ENCODE peak calls at places on chromosome 13, in four cellular contexts. One of them, this sample, is unnamed.

GRCh38 chr13:63249411-63249810 is 1833.8 kb upstream of the PCDH20 start:
- DNase-seq in H1: no peak
- DNase-seq in GM12878: no peak
- DNase-seq in HepG2: no peak
- DNase-seq in this sample: no peak

GRCh38 chr13:47409778-47410177 is 512.9 kb upstream of the HTR2A start:
- DNase-seq in GM12878: no peak
- DNase-seq in HepG2: no peak
- DNase-seq in H1: no peak
- DNase-seq in this sample: no peak

GRCh38 chr13:99224019-99224418 is 23.4 kb downstream of the UBAC2 start:
- DNase-seq in H1: no peak
- DNase-seq in HepG2: no peak
- DNase-seq in GM12878: no peak
- DNase-seq in this sample: no peak

GRCh38 chr13:69306766-69307165 is 800.9 kb upstream of the ATXN8OS start:
- DNase-seq in HepG2: no peak
- DNase-seq in GM12878: no peak
- DNase-seq in H1: no peak
- DNase-seq in this sample: no peak

GRCh38 chr13:54574791-54575190 is 1546.2 kb downstream of the OLFM4 start:
- DNase-seq in HepG2: no peak
- DNase-seq in GM12878: no peak
- DNase-seq in H1: no peak
- DNase-seq in this sample: no peak

GRCh38 chr13:98796798-98797197 is 44.3 kb upstream of the SLC15A1 start:
- DNase-seq in HepG2: no peak
- DNase-seq in H1: no peak
- DNase-seq in GM12878: no peak
- DNase-seq in this sample: no peak

GRCh38 chr13:40665061-40665753 is 1.2 kb downstream of the FOXO1 start:
- DNase-seq in H1: no peak
- DNase-seq in GM12878: no peak
- DNase-seq in HepG2: no peak
- DNase-seq in this sample: no peak

GRCh38 chr13:112115403-112116091 is 48.6 kb downstream of the SOX1 start:
- DNase-seq in GM12878: no peak
- DNase-seq in H1: no peak
- DNase-seq in HepG2: no peak
- DNase-seq in this sample: no peak

GRCh38 chr13:44197791-44198770 is 175.5 kb upstream of the SERP2 start:
- DNase-seq in GM12878: peak; percentile 34
- DNase-seq in HepG2: no peak
- DNase-seq in H1: no peak
- DNase-seq in this sample: no peak

GRCh38 chr13:39016789-39017188 is 21.1 kb downstream of the PROSER1 start:
- DNase-seq in GM12878: no peak
- DNase-seq in H1: no peak
- DNase-seq in HepG2: peak; percentile 12
- DNase-seq in this sample: no peak
- H3K36me3 ChIP-seq in GM12878: peaks cover 20% of the 10 kb centered on the region
- H3K36me3 ChIP-seq in H1: peaks cover 86% of the 10 kb centered on the region
- H3K36me3 ChIP-seq in HepG2: peaks cover 55% of the 10 kb centered on the region
- H3K36me3 ChIP-seq in this sample: peaks cover 73% of the 10 kb centered on the region

GRCh38 chr13:42049454-42049780 is 969 bp downstream of the DGKH start:
- DNase-seq in H1: no peak
- DNase-seq in HepG2: no peak
- DNase-seq in GM12878: peak; percentile 8
- DNase-seq in this sample: no peak
- H3K4me3 ChIP-seq in H1: peak overlapping the region; percentile 99
- H3K4me3 ChIP-seq in HepG2: peak overlapping the region; percentile 76
- H3K4me3 ChIP-seq in GM12878: peak overlapping the region; percentile 85
- H3K4me3 ChIP-seq in this sample: peak overlapping the region; percentile 50

GRCh38 chr13:39538826-39539555 is 64.0 kb downstream of the LHFPL6 start:
- DNase-seq in GM12878: no peak
- DNase-seq in H1: no peak
- DNase-seq in HepG2: no peak
- DNase-seq in this sample: no peak

GRCh38 chr13:39531646-39532045 is 71.3 kb downstream of the LHFPL6 start:
- DNase-seq in H1: no peak
- DNase-seq in HepG2: no peak
- DNase-seq in GM12878: no peak
- DNase-seq in this sample: no peak

GRCh38 chr13:39540929-39541605 is 61.9 kb downstream of the LHFPL6 start:
- DNase-seq in H1: no peak
- DNase-seq in GM12878: no peak
- DNase-seq in HepG2: no peak
- DNase-seq in this sample: no peak

GRCh38 chr13:39536274-39536673 is 66.7 kb downstream of the LHFPL6 start:
- DNase-seq in GM12878: no peak
- DNase-seq in H1: no peak
- DNase-seq in HepG2: no peak
- DNase-seq in this sample: no peak

GRCh38 chr13:39536906-39537305 is 66.1 kb downstream of the LHFPL6 start:
- DNase-seq in GM12878: no peak
- DNase-seq in HepG2: no peak
- DNase-seq in H1: no peak
- DNase-seq in this sample: no peak
- TF ChIP-seq SUZ12 in GM12878: no peak
- TF ChIP-seq SUZ12 in HepG2: no peak
- TF ChIP-seq SUZ12 in H1: no peak
- TF ChIP-seq SUZ12 in this sample: no peak

GRCh38 chr13:113848431-113849260 is 15.2 kb downstream of the GAS6 start:
- DNase-seq in HepG2: no peak
- DNase-seq in H1: no peak
- DNase-seq in GM12878: no peak
- DNase-seq in this sample: no peak
- H3K36me3 ChIP-seq in HepG2: no peaks in the 10 kb centered on the region
- H3K36me3 ChIP-seq in H1: no peaks in the 10 kb centered on the region
- H3K36me3 ChIP-seq in GM12878: no peaks in the 10 kb centered on the region
- H3K36me3 ChIP-seq in this sample: peaks cover 63% of the 10 kb centered on the region

DNA sequence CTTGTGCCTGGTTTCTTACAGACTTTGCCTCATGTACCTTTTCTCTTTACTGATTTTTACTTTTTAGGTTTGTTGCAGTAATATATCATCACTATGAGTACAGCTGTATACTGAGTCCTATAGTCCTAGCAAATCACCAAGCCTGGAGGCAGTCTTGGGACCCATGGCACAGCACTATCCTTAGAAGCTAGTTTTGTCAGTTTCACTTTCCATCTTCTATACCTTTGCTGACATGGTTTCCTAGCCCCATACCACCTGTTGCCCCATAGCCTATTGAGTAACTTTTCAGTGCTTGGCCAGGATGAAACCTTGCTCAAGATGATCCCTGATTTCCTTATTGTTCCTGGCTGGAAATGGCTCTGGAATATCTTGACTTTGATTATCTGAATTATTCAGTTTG is 826.4 kb downstream of the GPC5 start:
- DNase-seq in HepG2: no peak
- DNase-seq in GM12878: no peak
- DNase-seq in H1: no peak
- DNase-seq in this sample: no peak
- H3K4me3 ChIP-seq in HepG2: no peak overlapping the region
- H3K4me3 ChIP-seq in GM12878: no peak overlapping the region
- H3K4me3 ChIP-seq in H1: no peak overlapping the region
- H3K4me3 ChIP-seq in this sample: no peak overlapping the region

DNA sequence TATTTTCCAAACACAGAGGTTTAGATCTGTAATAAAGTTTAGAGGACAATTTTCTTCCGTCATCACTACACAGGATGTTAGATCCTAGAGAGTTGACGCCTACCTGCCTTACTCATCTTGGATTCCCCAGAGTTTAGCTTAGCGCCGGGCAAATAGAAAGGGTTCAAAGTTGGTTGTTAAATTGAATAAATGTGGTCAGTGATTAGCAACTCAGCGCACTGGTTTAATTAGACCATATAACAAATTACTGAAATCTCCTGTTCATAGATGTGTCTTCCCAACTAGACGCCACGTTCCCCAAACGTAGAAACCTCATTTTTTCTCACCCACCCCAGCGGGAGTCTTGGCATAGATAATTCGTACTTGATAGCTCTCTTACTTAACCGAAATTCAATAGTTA is 761 bp upstream of the UFM1 start:
- DNase-seq in GM12878: no peak
- DNase-seq in HepG2: no peak
- DNase-seq in H1: no peak
- DNase-seq in this sample: no peak
- TF ChIP-seq SUZ12 in GM12878: no peak
- TF ChIP-seq SUZ12 in HepG2: no peak
- TF ChIP-seq SUZ12 in H1: no peak
- TF ChIP-seq SUZ12 in this sample: no peak

This sample was measured in NT2/D1.